ENCODE peak calls at places on chromosomes 7 and 10, in six cellular contexts. X, L, K, T, H and F are unnamed samples.

GRCh38 chr7:11613292-11613930 is 218.6 kb downstream of the THSD7A start:
- DNase-seq in X (no peak), L (no peak), K (no peak), T (no peak), H (no peak), F (no peak)

GRCh38 chr7:25854608-25855497 is 297.1 kb upstream of the NFE2L3 start:
- DNase-seq in X (no peak), L (peak), K (no peak), T (peak), H (no peak), F (no peak)

GRCh38 chr7:84578825-84579224 is 384.2 kb upstream of the SEMA3A start:
- DNase-seq in X (no peak), L (no peak), K (no peak), T (no peak), H (no peak), F (no peak)

GRCh38 chr7:74038194-74038961 is 10.4 kb downstream of the ELN start:
- DNase-seq in X (no peak), L (no peak), K (no peak), T (peak), H (no peak), F (no peak)

GRCh38 chr10:22334414-22335203 is 10.7 kb upstream of the SPAG6 start:
- DNase-seq in X (no peak), L (no peak), K (peak), T (no peak), H (no peak), F (no peak)

GRCh38 chr7:52825611-52826010 is 209.8 kb upstream of the POM121L12 start:
- DNase-seq in X (no peak), L (no peak), K (no peak), T (no peak), H (no peak), F (no peak)

GRCh38 chr10:89167915-89168314 is 39.2 kb downstream of the CH25H start:
- DNase-seq in X (no peak), L (peak), K (no peak), T (no peak), H (no peak), F (no peak)

GRCh38 chr7:141118809-141119586 is 45.1 kb downstream of the TMEM178B start:
- DNase-seq in X (no peak), L (no peak), K (no peak), T (no peak), H (no peak), F (no peak)

DNA sequence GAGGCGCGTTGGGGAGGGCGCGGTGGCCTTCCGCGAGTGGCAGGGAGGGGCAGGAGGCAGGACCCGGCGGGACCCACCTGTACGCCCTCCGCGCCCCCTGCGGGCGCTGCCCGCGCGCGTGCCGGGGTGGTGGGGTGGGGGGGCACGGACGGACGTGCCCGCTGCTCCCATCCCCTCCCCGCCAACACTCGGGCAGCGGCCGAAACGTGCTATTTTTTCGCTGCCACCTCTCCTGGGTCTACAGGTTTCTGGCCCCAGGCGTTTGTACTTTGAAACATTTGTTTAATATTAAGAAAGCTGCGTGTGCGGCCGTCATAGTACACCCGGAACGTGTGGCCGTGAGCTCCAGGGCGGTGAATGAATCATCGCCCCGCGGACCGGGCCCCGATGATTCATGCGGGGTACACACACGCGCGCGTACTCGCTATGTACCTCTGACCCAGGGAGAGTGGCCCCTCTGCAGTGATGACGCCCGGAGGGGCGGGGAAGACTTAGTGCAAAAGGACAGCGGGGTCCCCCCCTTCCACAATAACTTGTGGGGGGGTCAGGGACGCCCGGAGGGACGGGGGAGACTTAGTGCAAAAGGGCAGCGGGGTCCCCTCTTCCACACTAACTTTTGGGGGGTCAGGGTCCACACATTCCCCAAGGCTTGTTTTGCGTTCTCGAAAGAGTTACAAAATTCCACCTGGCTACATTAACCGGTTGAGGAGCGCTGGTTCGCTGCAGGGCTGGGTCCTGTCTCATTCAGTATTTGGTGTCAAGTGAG is 56.6 kb upstream of the PCGF5 start:
- DNase-seq in X (peak), L (peak), K (peak), T (peak), H (peak), F (no peak)
- TF ChIP-seq POLR2A in X (peak), L (no peak), K (no peak), T (peak), H (peak), F (no peak)

DNA sequence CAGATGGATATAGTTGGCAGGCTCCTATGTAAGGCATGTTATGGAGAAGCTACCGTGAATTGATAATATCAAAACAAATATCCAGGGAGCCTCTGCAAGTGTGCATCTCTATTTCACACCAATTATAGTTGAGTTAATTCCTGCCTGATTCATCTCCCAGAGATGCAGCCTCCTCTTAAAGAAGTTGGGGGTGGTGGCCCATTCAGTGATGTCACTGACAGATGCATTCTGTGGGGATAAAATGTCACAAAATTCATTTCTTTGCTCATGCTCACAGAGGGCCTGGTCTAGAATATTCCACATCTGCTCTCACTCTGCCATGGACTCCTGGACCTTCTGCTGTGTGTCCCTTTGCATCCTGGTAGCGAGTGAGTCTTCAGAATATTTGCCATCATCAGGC is 189.1 kb upstream of the PRSS1 start:
- DNase-seq in X (no peak), L (no peak), K (no peak), T (no peak), H (no peak), F (no peak)
- H3K27ac ChIP-seq in X (no peak), L (no peak), K (no peak), T (no peak), H (no peak), F (no peak)

GRCh38 chr7:94001396-94001795 is 2.8 kb downstream of the BET1 start:
- DNase-seq in X (no peak), L (no peak), K (no peak), T (no peak), H (no peak), F (no peak)

GRCh38 chr7:94008537-94008936 is 4.4 kb upstream of the BET1 start:
- DNase-seq in X (no peak), L (no peak), K (no peak), T (no peak), H (no peak), F (no peak)

GRCh38 chr7:94005753-94006152 is 1.6 kb upstream of the BET1 start:
- DNase-seq in X (no peak), L (no peak), K (no peak), T (no peak), H (no peak), F (no peak)

GRCh38 chr7:94003446-94004023 is 620 bp downstream of the BET1 start:
- DNase-seq in X (no peak), L (no peak), K (no peak), T (no peak), H (no peak), F (no peak)

GRCh38 chr7:94004024-94004945 is at the start of gene BET1:
- DNase-seq in X (peak), L (peak), K (peak), T (peak), H (peak), F (peak)
- TF ChIP-seq POLR2A in X (peak), L (peak), K (peak), T (peak), H (peak), F (no peak)

DNA sequence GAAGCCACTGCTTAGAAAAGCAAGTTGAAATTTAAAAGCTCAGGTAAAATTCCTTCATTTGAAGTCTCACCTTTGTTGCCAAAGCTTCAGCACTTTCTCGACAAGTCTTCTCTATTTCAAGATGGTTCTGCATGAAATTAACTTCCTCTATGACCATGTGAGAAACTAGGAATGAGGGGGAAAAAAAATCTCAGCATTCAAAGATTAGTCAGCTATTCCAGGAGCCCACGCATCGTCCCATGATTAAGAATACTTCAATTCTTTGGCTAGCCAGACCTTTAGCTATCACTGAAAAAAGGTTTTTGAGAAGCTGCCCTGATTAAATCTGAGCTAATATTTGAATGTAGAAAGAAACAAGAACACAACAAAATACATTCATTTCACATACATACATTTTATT is 44.9 kb downstream of the SHTN1 start:
- DNase-seq in X (no peak), L (no peak), K (no peak), T (no peak), H (no peak), F (no peak)
- H3K27ac ChIP-seq in X (no peak), L (no peak), K (no peak), T (no peak), H (no peak), F (no peak)

GRCh38 chr7:150955519-150956394 is 22.4 kb downstream of the KCNH2 start:
- DNase-seq in X (peak), L (no peak), K (peak), T (no peak), H (no peak), F (no peak)
- TF ChIP-seq POLR2A in X (no peak), L (no peak), K (no peak), T (no peak), H (no peak), F (no peak)

GRCh38 chr7:98110249-98111022 is 3.8 kb downstream of the LMTK2 start:
- DNase-seq in X (no peak), L (peak), K (no peak), T (no peak), H (no peak), F (no peak)
- H3K27ac ChIP-seq in X (no peak), L (peak), K (no peak), T (peak), H (no peak), F (no peak)